ENCODE peak calls at places on chromosomes 11 and 22, in four cellular contexts. K, D, E and W are unnamed samples.

GRCh38 chr11:72703281-72704008 is 29.2 kb upstream of the PDE2A start:
- DNase-seq in K (no peak), D (no peak), E (no peak), W (peak)

GRCh38 chr11:58786693-58787092 is 55.0 kb upstream of the GLYAT start:
- DNase-seq in E (no peak), D (no peak), K (no peak), W (peak)

GRCh38 chr11:19988598-19988997 is 171.7 kb downstream of the DBX1 start:
- DNase-seq in E (no peak), K (no peak), D (peak), W (peak)

GRCh38 chr11:130740819-130741218 is 175.5 kb downstream of the SNX19 start:
- DNase-seq in D (no peak), E (no peak), K (no peak), W (peak)

GRCh38 chr11:92886243-92886905 is 83.1 kb upstream of the MTNR1B start:
- DNase-seq in K (peak), E (peak), D (peak), W (peak)

GRCh38 chr11:1421291-1421690 is 31.6 kb downstream of the BRSK2 start:
- DNase-seq in D (no peak), K (no peak), E (no peak), W (no peak)

GRCh38 chr11:76298255-76298654 is 82.7 kb downstream of the THAP12 start:
- DNase-seq in D (no peak), K (no peak), E (no peak), W (no peak)

GRCh38 chr11:20213790-20214189 is 53.5 kb upstream of the DBX1 start:
- DNase-seq in D (no peak), E (no peak), K (no peak), W (no peak)

GRCh38 chr22:30298005-30298701 is 8.8 kb upstream of the CASTOR1 start:
- DNase-seq in E (no peak), K (no peak), D (peak), W (no peak)

GRCh38 chr11:124892131-124892530 is 5.5 kb downstream of the ROBO4 start:
- DNase-seq in K (no peak), E (no peak), D (no peak), W (no peak)